ENCODE peak calls at places on chromosomes 7 and 10, in four cellular contexts. One of them, this sample, is unnamed.

GRCh38 chr7:46032936-46033335 is 111.9 kb upstream of the IGFBP3 start:
- DNase-seq in MM.1S: no peak
- DNase-seq in cardiac muscle cell: no peak
- DNase-seq in fibroblast of the aortic adventitia: peak; percentile 16
- DNase-seq in this sample: peak; percentile 18

GRCh38 chr10:70595566-70596016 is 7.0 kb downstream of the PRF1 start:
- DNase-seq in cardiac muscle cell: no peak
- DNase-seq in MM.1S: no peak
- DNase-seq in fibroblast of the aortic adventitia: no peak
- DNase-seq in this sample: no peak

GRCh38 chr10:124184208-124184820 is 90.9 kb upstream of the CHST15 start:
- DNase-seq in fibroblast of the aortic adventitia: no peak
- DNase-seq in cardiac muscle cell: no peak
- DNase-seq in MM.1S: no peak
- DNase-seq in this sample: no peak

GRCh38 chr7:22934023-22934422 is 79.9 kb downstream of the HYCC1 start:
- DNase-seq in cardiac muscle cell: peak; percentile 76
- DNase-seq in MM.1S: no peak
- DNase-seq in fibroblast of the aortic adventitia: peak; percentile 76
- DNase-seq in this sample: no peak

GRCh38 chr10:131168238-131168875 is 143.2 kb downstream of the TCERG1L start:
- DNase-seq in MM.1S: no peak
- DNase-seq in cardiac muscle cell: no peak
- DNase-seq in fibroblast of the aortic adventitia: no peak
- DNase-seq in this sample: no peak

GRCh38 chr7:741191-741671 is 14.2 kb upstream of the PRKAR1B start:
- DNase-seq in fibroblast of the aortic adventitia: no peak
- DNase-seq in cardiac muscle cell: no peak
- DNase-seq in MM.1S: no peak
- DNase-seq in this sample: no peak

GRCh38 chr7:115941703-115942268 is 88.8 kb downstream of the TFEC start:
- DNase-seq in MM.1S: no peak
- DNase-seq in fibroblast of the aortic adventitia: peak; percentile 46
- DNase-seq in cardiac muscle cell: peak; percentile 66
- DNase-seq in this sample: no peak

GRCh38 chr10:100446130-100446761 is 16.6 kb upstream of the WNT8B start:
- DNase-seq in MM.1S: no peak
- DNase-seq in cardiac muscle cell: no peak
- DNase-seq in fibroblast of the aortic adventitia: no peak
- DNase-seq in this sample: no peak

GRCh38 chr10:52541082-52541481 is 227.0 kb downstream of the DKK1 start:
- DNase-seq in MM.1S: no peak
- DNase-seq in fibroblast of the aortic adventitia: peak; percentile 66
- DNase-seq in cardiac muscle cell: peak; percentile 43
- DNase-seq in this sample: peak; percentile 85

GRCh38 chr7:25763461-25763860 is 388.5 kb upstream of the NFE2L3 start:
- DNase-seq in cardiac muscle cell: no peak
- DNase-seq in MM.1S: no peak
- DNase-seq in fibroblast of the aortic adventitia: no peak
- DNase-seq in this sample: no peak

GRCh38 chr10:121570316-121570715 is 27.9 kb downstream of the FGFR2 start:
- DNase-seq in cardiac muscle cell: no peak
- DNase-seq in MM.1S: no peak
- DNase-seq in fibroblast of the aortic adventitia: no peak
- DNase-seq in this sample: no peak

GRCh38 chr7:22885824-22886255 is 63.2 kb upstream of the TOMM7 start:
- DNase-seq in cardiac muscle cell: no peak
- DNase-seq in fibroblast of the aortic adventitia: no peak
- DNase-seq in MM.1S: peak; percentile 72
- DNase-seq in this sample: no peak

GRCh38 chr7:81676813-81677212 is 93.0 kb downstream of the HGF start:
- DNase-seq in fibroblast of the aortic adventitia: peak; percentile 39
- DNase-seq in MM.1S: peak; percentile 50
- DNase-seq in cardiac muscle cell: no peak
- DNase-seq in this sample: no peak

GRCh38 chr7:148884299-148885022 is 370 bp upstream of the EZH2 start:
- DNase-seq in MM.1S: peak; percentile 98
- DNase-seq in fibroblast of the aortic adventitia: peak; percentile 87
- DNase-seq in cardiac muscle cell: peak; percentile 96
- DNase-seq in this sample: peak; percentile 46

GRCh38 chr7:30062587-30062986 is 34.4 kb downstream of the PLEKHA8 start:
- DNase-seq in MM.1S: peak; percentile 30
- DNase-seq in cardiac muscle cell: peak; percentile 70
- DNase-seq in fibroblast of the aortic adventitia: peak; percentile 71
- DNase-seq in this sample: peak; percentile 28

GRCh38 chr10:71697938-71698709 is 21.5 kb downstream of the C10orf105 start:
- DNase-seq in fibroblast of the aortic adventitia: no peak
- DNase-seq in MM.1S: no peak
- DNase-seq in cardiac muscle cell: no peak
- DNase-seq in this sample: no peak

GRCh38 chr7:107958764-107959526 is 44.0 kb downstream of the LAMB1 start:
- DNase-seq in MM.1S: no peak
- DNase-seq in cardiac muscle cell: peak; percentile 90
- DNase-seq in fibroblast of the aortic adventitia: peak; percentile 91
- DNase-seq in this sample: peak; percentile 77

GRCh38 chr10:47025540-47026300 is 114.5 kb downstream of the PTPN20 start:
- DNase-seq in MM.1S: no peak
- DNase-seq in fibroblast of the aortic adventitia: peak; percentile 86
- DNase-seq in cardiac muscle cell: peak; percentile 59
- DNase-seq in this sample: peak; percentile 47

GRCh38 chr10:97748116-97748515 is 11.2 kb downstream of the ZFYVE27 start:
- DNase-seq in MM.1S: no peak
- DNase-seq in fibroblast of the aortic adventitia: no peak
- DNase-seq in cardiac muscle cell: no peak
- DNase-seq in this sample: no peak

GRCh38 chr10:71990706-71991269 is 26.6 kb downstream of the CHST3 start:
- DNase-seq in cardiac muscle cell: peak; percentile 20
- DNase-seq in MM.1S: no peak
- DNase-seq in fibroblast of the aortic adventitia: no peak
- DNase-seq in this sample: no peak

GRCh38 chr10:86688398-86688921 is 20.1 kb downstream of the LDB3 start:
- DNase-seq in MM.1S: peak; percentile 59
- DNase-seq in cardiac muscle cell: peak; percentile 82
- DNase-seq in fibroblast of the aortic adventitia: peak; percentile 79
- DNase-seq in this sample: peak; percentile 17

GRCh38 chr7:44152971-44153947 is 12.1 kb upstream of the MYL7 start:
- DNase-seq in fibroblast of the aortic adventitia: no peak
- DNase-seq in cardiac muscle cell: no peak
- DNase-seq in MM.1S: no peak
- DNase-seq in this sample: no peak

GRCh38 chr10:665579-666091 is 23.8 kb downstream of the DIP2C start:
- DNase-seq in cardiac muscle cell: peak; percentile 88
- DNase-seq in fibroblast of the aortic adventitia: peak; percentile 90
- DNase-seq in MM.1S: no peak
- DNase-seq in this sample: no peak

GRCh38 chr10:104862-105565 is 30.2 kb upstream of the ZMYND11 start:
- DNase-seq in MM.1S: peak; percentile 82
- DNase-seq in cardiac muscle cell: no peak
- DNase-seq in fibroblast of the aortic adventitia: no peak
- DNase-seq in this sample: no peak

GRCh38 chr7:34361663-34362250 is 296.3 kb upstream of the NPSR1 start:
- DNase-seq in MM.1S: no peak
- DNase-seq in cardiac muscle cell: no peak
- DNase-seq in fibroblast of the aortic adventitia: no peak
- DNase-seq in this sample: no peak

GRCh38 chr10:102229810-102230263 is 3.7 kb downstream of the ELOVL3 start:
- DNase-seq in MM.1S: peak; percentile 83
- DNase-seq in cardiac muscle cell: peak; percentile 80
- DNase-seq in fibroblast of the aortic adventitia: peak; percentile 76
- DNase-seq in this sample: no peak

GRCh38 chr10:30013684-30014246 is 45.6 kb downstream of the JCAD start:
- DNase-seq in cardiac muscle cell: peak; percentile 74
- DNase-seq in fibroblast of the aortic adventitia: no peak
- DNase-seq in MM.1S: no peak
- DNase-seq in this sample: no peak

GRCh38 chr10:34814228-34815173 is 595 bp downstream of the PARD3 start:
- DNase-seq in MM.1S: peak; percentile 46
- DNase-seq in cardiac muscle cell: peak; percentile 44
- DNase-seq in fibroblast of the aortic adventitia: peak; percentile 29
- DNase-seq in this sample: no peak

GRCh38 chr7:101402081-101402779 is 39.6 kb downstream of the COL26A1 start:
- DNase-seq in MM.1S: no peak
- DNase-seq in cardiac muscle cell: peak; percentile 23
- DNase-seq in fibroblast of the aortic adventitia: peak; percentile 56
- DNase-seq in this sample: peak; percentile 47

GRCh38 chr7:465710-466400 is 53.8 kb downstream of the PDGFA start:
- DNase-seq in cardiac muscle cell: no peak
- DNase-seq in fibroblast of the aortic adventitia: no peak
- DNase-seq in MM.1S: no peak
- DNase-seq in this sample: no peak

GRCh38 chr10:73252445-73253225 is at the start of gene MRPS16:
- DNase-seq in cardiac muscle cell: peak; percentile 98
- DNase-seq in MM.1S: peak; percentile 96
- DNase-seq in fibroblast of the aortic adventitia: peak; percentile 97
- DNase-seq in this sample: peak; percentile 88

GRCh38 chr10:73251683-73252444 is 580 bp downstream of the MRPS16 start:
- DNase-seq in cardiac muscle cell: peak; percentile 12
- DNase-seq in fibroblast of the aortic adventitia: no peak
- DNase-seq in MM.1S: peak; percentile 10
- DNase-seq in this sample: no peak

GRCh38 chr10:73247509-73248258 is 629 bp upstream of the DNAJC9 start:
- DNase-seq in cardiac muscle cell: no peak
- DNase-seq in fibroblast of the aortic adventitia: no peak
- DNase-seq in MM.1S: peak; percentile 39
- DNase-seq in this sample: no peak

GRCh38 chr10:73248259-73248724 is 1.2 kb upstream of the DNAJC9 start:
- DNase-seq in fibroblast of the aortic adventitia: no peak
- DNase-seq in MM.1S: no peak
- DNase-seq in cardiac muscle cell: no peak
- DNase-seq in this sample: no peak

GRCh38 chr10:73253226-73253557 is 748 bp upstream of the MRPS16 start:
- DNase-seq in fibroblast of the aortic adventitia: no peak
- DNase-seq in MM.1S: peak; percentile 48
- DNase-seq in cardiac muscle cell: no peak
- DNase-seq in this sample: no peak
- TF ChIP-seq CTCF in fibroblast of the aortic adventitia: no peak
- TF ChIP-seq CTCF in MM.1S: peak; percentile 20
- TF ChIP-seq CTCF in cardiac muscle cell: no peak
- TF ChIP-seq CTCF in this sample: no peak

GRCh38 chr7:141738592-141739013 is 445 bp downstream of the SSBP1 start:
- DNase-seq in MM.1S: no peak
- DNase-seq in cardiac muscle cell: no peak
- DNase-seq in fibroblast of the aortic adventitia: no peak
- DNase-seq in this sample: no peak

GRCh38 chr7:141742229-141742628 is 4.1 kb downstream of the SSBP1 start:
- DNase-seq in cardiac muscle cell: peak; percentile 9
- DNase-seq in fibroblast of the aortic adventitia: no peak
- DNase-seq in MM.1S: no peak
- DNase-seq in this sample: no peak

GRCh38 chr7:141737836-141738591 is at the start of gene SSBP1:
- DNase-seq in MM.1S: peak; percentile 99
- DNase-seq in cardiac muscle cell: peak; percentile 98
- DNase-seq in fibroblast of the aortic adventitia: peak; percentile 97
- DNase-seq in this sample: peak; percentile 88

GRCh38 chr7:141737118-141737835 is 881 bp upstream of the SSBP1 start:
- DNase-seq in fibroblast of the aortic adventitia: peak; percentile 11
- DNase-seq in MM.1S: peak; percentile 42
- DNase-seq in cardiac muscle cell: peak; percentile 14
- DNase-seq in this sample: no peak

DNA sequence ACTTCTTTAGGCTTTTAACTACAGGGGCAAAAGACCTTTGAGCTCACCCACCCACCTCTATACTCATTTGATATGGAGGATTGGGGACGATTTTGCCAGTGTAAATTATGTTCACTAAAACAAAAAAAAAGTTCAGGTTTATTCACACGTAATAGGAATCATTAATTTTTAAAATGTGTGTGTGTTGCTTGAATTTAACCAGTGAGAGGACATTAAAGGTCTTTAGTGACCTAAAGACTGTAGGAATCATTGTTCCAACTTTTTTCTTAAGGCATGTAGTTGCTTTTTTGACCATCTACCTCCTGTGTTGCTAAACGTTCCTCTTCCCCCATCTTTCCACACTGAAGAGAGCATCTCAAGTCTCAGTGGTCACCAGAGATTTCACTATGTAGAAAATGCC is 1.1 kb downstream of the SSBP1 start:
- DNase-seq in MM.1S: no peak
- DNase-seq in cardiac muscle cell: no peak
- DNase-seq in fibroblast of the aortic adventitia: no peak
- DNase-seq in this sample: no peak
- H3K4me3 ChIP-seq in MM.1S: peak overlapping the region; percentile 89
- H3K4me3 ChIP-seq in cardiac muscle cell: peak overlapping the region; percentile 74
- H3K4me3 ChIP-seq in fibroblast of the aortic adventitia: peak overlapping the region; percentile 100
- H3K4me3 ChIP-seq in this sample: no peak overlapping the region

GRCh38 chr7:7737674-7738073 is 19.3 kb upstream of the RPA3 start:
- DNase-seq in MM.1S: no peak
- DNase-seq in cardiac muscle cell: no peak
- DNase-seq in fibroblast of the aortic adventitia: no peak
- DNase-seq in this sample: no peak

GRCh38 chr7:7738177-7738576 is 19.8 kb upstream of the RPA3 start:
- DNase-seq in fibroblast of the aortic adventitia: no peak
- DNase-seq in cardiac muscle cell: no peak
- DNase-seq in MM.1S: no peak
- DNase-seq in this sample: no peak

GRCh38 chr7:7739718-7740355 is 21.4 kb upstream of the RPA3 start:
- DNase-seq in MM.1S: peak; percentile 29
- DNase-seq in fibroblast of the aortic adventitia: no peak
- DNase-seq in cardiac muscle cell: no peak
- DNase-seq in this sample: no peak

GRCh38 chr7:7738622-7739021 is 20.2 kb upstream of the RPA3 start:
- DNase-seq in cardiac muscle cell: no peak
- DNase-seq in fibroblast of the aortic adventitia: no peak
- DNase-seq in MM.1S: no peak
- DNase-seq in this sample: no peak

DNA sequence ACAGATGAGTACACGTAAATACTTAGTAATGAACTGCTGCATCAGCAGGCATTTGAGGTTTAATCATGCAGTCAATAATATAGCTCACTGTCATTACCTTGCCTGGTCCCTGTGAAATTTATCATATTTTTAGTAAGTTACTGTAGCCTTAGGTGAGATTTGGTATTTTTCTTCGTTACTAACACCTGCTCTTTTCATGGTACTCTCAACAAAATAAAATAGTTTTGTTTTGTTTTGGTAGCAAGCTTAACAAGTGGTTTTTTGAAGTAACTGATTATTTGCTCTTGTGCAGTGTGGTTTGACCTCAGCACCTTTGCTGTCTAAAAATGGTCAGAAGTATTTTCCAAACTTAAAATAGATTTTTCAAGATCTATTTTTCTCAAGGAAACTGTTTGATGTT is 20.8 kb upstream of the RPA3 start:
- DNase-seq in MM.1S: peak; percentile 73
- DNase-seq in fibroblast of the aortic adventitia: no peak
- DNase-seq in cardiac muscle cell: no peak
- DNase-seq in this sample: no peak
- TF ChIP-seq CTCF in MM.1S: no peak
- TF ChIP-seq CTCF in fibroblast of the aortic adventitia: no peak
- TF ChIP-seq CTCF in cardiac muscle cell: no peak
- TF ChIP-seq CTCF in this sample: no peak

DNA sequence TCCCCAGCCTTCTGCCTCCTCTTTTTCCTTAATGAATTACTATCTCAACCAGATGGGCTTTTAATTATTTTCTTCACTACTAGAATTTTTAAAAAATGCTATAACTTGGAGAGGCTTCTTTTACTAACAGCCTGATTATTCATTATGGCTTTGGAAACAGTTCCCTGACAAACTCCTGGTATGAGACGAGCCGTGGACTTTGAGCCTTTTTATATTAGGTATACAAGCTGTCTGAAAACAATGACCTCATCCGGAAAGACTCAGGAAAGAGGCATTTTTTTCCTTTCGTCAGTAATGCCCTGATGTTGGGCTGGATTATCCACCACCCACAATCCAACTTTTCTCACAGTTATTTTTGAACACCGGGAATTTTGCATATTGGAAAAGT is 26.7 kb upstream of the ABLIM1 start:
- DNase-seq in MM.1S: no peak
- DNase-seq in cardiac muscle cell: peak; percentile 63
- DNase-seq in fibroblast of the aortic adventitia: peak; percentile 72
- DNase-seq in this sample: no peak
- H3K4me3 ChIP-seq in MM.1S: no peak overlapping the region
- H3K4me3 ChIP-seq in cardiac muscle cell: no peak overlapping the region
- H3K4me3 ChIP-seq in fibroblast of the aortic adventitia: no peak overlapping the region
- H3K4me3 ChIP-seq in this sample: no peak overlapping the region